ENCODE peak calls at places on chromosomes 16 and 17, in seven cellular contexts. R, G, D, M, K, C and F are unnamed samples. For H3K27me3, the result is how much of the 10 kb centered on the place peaks cover.

GRCh38 chr17:62780273-62780672 is 27.8 kb downstream of the MARCHF10 start:
- DNase-seq in R (no peak), G (no peak), D (no peak), M (peak), K (no peak), C (no peak), F (no peak)

GRCh38 chr17:16911141-16911937 is 60.6 kb downstream of the TNFRSF13B start:
- DNase-seq in R (no peak), G (no peak), D (peak), M (no peak), K (peak), C (no peak), F (no peak)

GRCh38 chr17:35743911-35744328 is 9.1 kb downstream of the GAS2L2 start:
- DNase-seq in R (peak), G (peak), D (peak), M (peak), K (peak), C (peak), F (peak)

GRCh38 chr16:8848939-8849391 is 19.8 kb downstream of the CARHSP1 start:
- DNase-seq in R (no peak), G (no peak), D (no peak), M (peak), K (peak), C (peak), F (no peak)

GRCh38 chr17:50021681-50022370 is 26.8 kb upstream of the DLX3 start:
- DNase-seq in R (no peak), G (no peak), D (no peak), M (no peak), K (no peak), C (no peak), F (no peak)

GRCh38 chr17:44688675-44689491 is 693 bp downstream of the CCDC43 start:
- DNase-seq in R (no peak), G (no peak), D (peak), M (peak), K (peak), C (peak), F (peak)

GRCh38 chr17:76384222-76384986 is at the start of gene SPHK1:
- DNase-seq in R (peak), G (peak), D (peak), M (peak), K (peak), C (peak), F (peak)

GRCh38 chr17:34706029-34706428 is 126.6 kb downstream of the TMEM132E start:
- DNase-seq in R (peak), G (peak), D (no peak), M (peak), K (peak), C (peak), F (peak)

GRCh38 chr17:49497147-49498036 is 2.3 kb downstream of the NGFR start:
- DNase-seq in R (peak), G (peak), D (peak), M (peak), K (peak), C (peak), F (peak)

GRCh38 chr17:27236710-27237315 is 57.1 kb upstream of the WSB1 start:
- DNase-seq in R (peak), G (peak), D (peak), M (peak), K (peak), C (peak), F (peak)

GRCh38 chr17:37516131-37516561 is 26.5 kb downstream of the DUSP14 start:
- DNase-seq in R (no peak), G (peak), D (no peak), M (no peak), K (peak), C (peak), F (no peak)

GRCh38 chr16:22816475-22816874 is 2.5 kb downstream of the HS3ST2 start:
- DNase-seq in R (no peak), G (peak), D (no peak), M (peak), K (no peak), C (peak), F (no peak)

GRCh38 chr16:84648595-84649510 is 542 bp downstream of the KLHL36 start:
- DNase-seq in R (peak), G (no peak), D (no peak), M (peak), K (no peak), C (peak), F (peak)

GRCh38 chr17:2384439-2385127 is 16.3 kb downstream of the MNT start:
- DNase-seq in R (no peak), G (no peak), D (no peak), M (no peak), K (no peak), C (no peak), F (no peak)

GRCh38 chr16:69932228-69932627 is 18.9 kb upstream of the CLEC18A start:
- DNase-seq in R (no peak), G (no peak), D (no peak), M (no peak), K (no peak), C (no peak), F (no peak)

GRCh38 chr17:10598620-10599019 is 49.2 kb upstream of the MYH2 start:
- DNase-seq in R (no peak), G (no peak), D (no peak), M (no peak), K (no peak), C (no peak), F (no peak)

DNA sequence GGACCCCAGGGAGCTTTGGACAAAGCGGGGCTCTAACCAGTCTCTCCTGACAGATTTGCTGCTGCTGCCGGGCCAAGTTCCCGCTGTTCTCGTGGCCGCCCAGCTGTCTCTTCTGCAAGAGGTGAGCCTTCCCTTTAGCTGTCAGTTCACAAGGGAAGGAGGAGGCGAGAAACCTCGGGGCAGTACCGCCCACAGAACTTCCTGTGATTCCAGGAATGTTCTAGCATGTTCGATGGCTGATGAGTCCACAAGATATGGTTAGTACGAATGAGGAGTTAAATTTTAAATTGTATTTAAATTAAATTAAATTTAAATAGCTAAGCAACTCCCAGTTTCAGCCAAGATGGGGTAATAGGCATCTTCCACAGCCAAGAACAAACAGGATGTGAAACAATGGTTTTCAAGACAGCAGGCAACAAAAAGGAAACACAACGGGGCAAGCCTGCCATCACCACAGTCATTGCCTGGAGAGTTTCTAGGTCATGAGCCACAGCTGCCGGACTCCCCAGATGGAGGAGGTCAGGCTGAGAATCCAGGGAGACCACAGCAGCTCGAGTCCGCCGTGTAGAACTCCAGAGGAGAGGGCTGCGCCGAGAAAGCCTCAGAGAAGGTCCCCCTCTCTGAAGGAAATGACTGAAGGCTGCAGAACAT is 9.5 kb upstream of the TCF25 start:
- DNase-seq in R (no peak), G (peak), D (peak), M (no peak), K (peak), C (peak), F (no peak)
- H3K4me2 ChIP-seq in R (no peak), G (no peak), D (peak), M (peak), K (no peak), C (no peak), F (no peak)

GRCh38 chr17:19508327-19508867 is 25.3 kb upstream of the SLC47A1 start:
- DNase-seq in R (peak), G (peak), D (no peak), M (no peak), K (no peak), C (no peak), F (peak)
- H3K4me3 ChIP-seq in R (peak), G (peak), D (peak), M (peak), K (peak), C (peak), F (peak)

DNA sequence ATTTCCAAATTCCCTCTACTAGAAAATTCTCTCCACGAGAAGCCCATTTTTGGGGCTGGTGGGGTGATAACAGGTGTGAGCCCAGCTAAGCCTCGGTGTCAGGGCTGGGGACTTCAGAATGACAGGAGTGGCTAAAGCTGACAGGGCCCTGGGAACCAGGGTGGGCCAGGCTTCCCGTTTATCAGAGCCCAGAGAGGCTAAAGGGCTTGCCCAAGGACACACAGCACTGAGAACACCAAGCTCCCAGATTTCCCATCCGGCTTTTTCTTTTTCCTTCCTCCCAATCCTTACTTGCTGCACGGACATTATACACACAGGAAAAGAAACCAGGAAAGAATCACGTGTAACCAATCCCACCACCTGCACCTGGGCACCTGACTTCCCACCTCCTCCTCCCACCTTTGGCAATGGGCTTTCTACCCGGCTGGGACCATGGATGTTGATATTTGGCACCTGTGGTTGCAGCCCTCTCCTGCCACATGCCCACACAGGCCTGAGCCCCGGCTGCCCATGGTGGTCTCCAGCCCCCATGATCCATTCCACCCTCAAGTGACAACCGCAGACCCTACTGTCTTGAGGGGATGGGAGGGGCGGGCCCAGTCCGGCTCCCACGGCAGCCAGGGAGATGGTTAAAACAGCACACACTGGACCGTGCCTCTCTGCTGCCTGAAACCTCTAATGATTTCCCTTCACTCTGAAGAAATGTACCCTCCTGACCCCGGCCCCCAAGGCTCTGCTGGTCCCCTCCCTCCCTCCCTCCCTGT is 78.9 kb downstream of the ENGASE start:
- DNase-seq in R (no peak), G (no peak), D (no peak), M (no peak), K (no peak), C (no peak), F (no peak)
- H3K27me3 ChIP-seq in R (under half), G (under half), D (under half), M (half or more), K (under half), C (under half), F (under half)

GRCh38 chr17:81717766-81718089 is 5.6 kb downstream of the SLC25A10 start:
- DNase-seq in R (no peak), G (no peak), D (no peak), M (no peak), K (no peak), C (no peak), F (no peak)

GRCh38 chr17:81715107-81715871 is 3.2 kb downstream of the SLC25A10 start:
- DNase-seq in R (no peak), G (no peak), D (no peak), M (no peak), K (no peak), C (no peak), F (no peak)

GRCh38 chr17:81715872-81716673 is 4.0 kb downstream of the SLC25A10 start:
- DNase-seq in R (no peak), G (no peak), D (no peak), M (no peak), K (no peak), C (no peak), F (no peak)

GRCh38 chr17:81717049-81717765 is 5.1 kb downstream of the SLC25A10 start:
- DNase-seq in R (no peak), G (no peak), D (no peak), M (no peak), K (no peak), C (no peak), F (no peak)

DNA sequence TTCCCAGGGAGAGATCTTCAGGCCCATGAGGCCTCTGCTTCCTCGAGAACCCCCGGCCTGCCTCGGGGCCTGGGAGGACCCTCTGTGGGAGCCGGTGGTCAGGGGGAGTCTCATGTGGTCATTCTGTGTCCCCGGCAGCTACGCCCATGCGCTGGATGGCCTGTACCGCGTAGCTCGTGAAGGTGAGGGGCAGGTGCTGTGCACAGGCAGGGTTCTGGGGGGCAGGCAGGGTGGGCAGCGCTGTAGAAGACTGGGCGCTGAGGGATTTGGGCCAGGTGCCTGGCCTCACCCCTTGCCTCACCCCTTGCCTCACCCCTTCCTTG is 4.6 kb downstream of the SLC25A10 start:
- DNase-seq in R (no peak), G (no peak), D (no peak), M (no peak), K (no peak), C (no peak), F (no peak)
- H3K4me2 ChIP-seq in R (no peak), G (no peak), D (no peak), M (no peak), K (no peak), C (no peak), F (no peak)

GRCh38 chr16:2472885-2473284 is 1.8 kb downstream of the NTN3 start:
- DNase-seq in R (no peak), G (no peak), D (no peak), M (no peak), K (no peak), C (no peak), F (no peak)
- H3K4me3 ChIP-seq in R (no peak), G (no peak), D (no peak), M (no peak), K (no peak), C (no peak), F (no peak)

GRCh38 chr16:64202571-64202970 is 919.3 kb downstream of the CDH11 start:
- DNase-seq in R (no peak), G (peak), D (no peak), M (no peak), K (no peak), C (no peak), F (no peak)
- H3K27me3 ChIP-seq in R (under half), G (under half), D (under half), M (under half), K (under half), C (under half), F (under half)

DNA sequence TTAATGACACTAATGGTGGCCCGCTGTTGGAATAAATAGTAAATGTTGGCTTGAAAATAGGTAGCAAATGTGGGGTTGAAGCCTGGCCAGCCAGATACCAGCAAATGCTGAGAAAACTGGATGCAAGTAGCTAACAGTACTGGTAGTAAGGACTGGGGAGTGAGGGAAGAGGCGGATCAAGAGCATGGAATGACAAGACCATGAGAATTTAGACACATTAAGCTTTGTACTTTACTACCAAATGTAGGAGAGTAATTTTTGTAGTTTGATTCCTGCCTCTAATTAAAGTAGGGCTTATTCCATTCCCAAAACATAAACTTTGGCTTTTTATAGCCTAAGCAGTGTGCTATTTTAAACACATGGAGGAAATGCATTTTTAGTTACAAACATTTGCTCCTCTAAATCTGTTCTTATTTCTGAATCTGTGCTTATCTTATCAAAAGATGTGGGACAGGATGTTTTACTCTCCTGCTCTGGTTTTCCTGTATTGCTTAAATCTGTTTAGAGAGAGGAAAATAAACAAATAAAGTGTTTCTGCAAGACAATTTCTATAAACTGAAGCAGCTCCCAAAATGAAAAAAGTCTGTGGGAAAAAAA is 44.1 kb downstream of the CFDP1 start:
- DNase-seq in R (no peak), G (no peak), D (no peak), M (no peak), K (no peak), C (no peak), F (no peak)
- H3K4me2 ChIP-seq in R (no peak), G (no peak), D (no peak), M (no peak), K (no peak), C (no peak), F (peak)

DNA sequence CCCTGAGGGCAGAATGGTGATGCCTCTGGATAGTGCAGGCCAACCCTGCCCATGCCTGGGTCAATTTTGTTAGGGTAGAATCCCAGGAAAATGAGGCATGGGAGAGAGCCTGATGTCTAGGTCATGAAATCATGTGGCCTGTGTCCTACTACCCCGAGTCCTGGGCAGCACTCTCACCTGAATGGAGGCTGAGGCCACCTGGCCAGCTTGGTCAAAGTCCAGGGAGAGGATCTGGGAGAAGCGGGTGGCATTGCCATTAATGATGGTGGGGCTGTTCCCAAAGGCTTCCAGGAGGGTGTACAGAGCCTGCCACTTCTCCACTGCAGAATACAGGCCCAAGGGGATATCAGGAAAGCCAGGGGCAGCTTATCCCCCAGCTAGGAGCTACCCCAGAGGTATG is 59.8 kb downstream of the MYO18A start:
- DNase-seq in R (no peak), G (no peak), D (no peak), M (no peak), K (no peak), C (no peak), F (peak)
- H3K4me3 ChIP-seq in R (no peak), G (no peak), D (no peak), M (no peak), K (no peak), C (no peak), F (no peak)